ENCODE peak calls at places on chromosomes 5 and 9, in four cellular contexts. T is pancreas, C is lung, K is A549. L is an unnamed sample.
A peak's percentile ranks its signal among the peaks of the same experiment; 100 is the strongest.

GRCh38 chr5:67066815-67067214 is 129.8 kb downstream of the CD180 start:
- DNase-seq in T (no peak), C (no peak), K (no peak), L (no peak)

GRCh38 chr5:156149203-156149602 is 177.8 kb upstream of the SGCD start:
- DNase-seq in T (no peak), C (no peak), K (no peak), L (no peak)

GRCh38 chr9:96048116-96048953 is 172.8 kb downstream of the ERCC6L2 start:
- DNase-seq in T (peak; percentile 52), C (no peak), K (no peak), L (no peak)

GRCh38 chr5:1343931-1344901 is 683 bp downstream of the CLPTM1L start:
- DNase-seq in T (peak; percentile 38), C (no peak), K (no peak), L (no peak)

GRCh38 chr5:170491479-170491878 is 12.3 kb upstream of the KCNIP1 start:
- DNase-seq in T (no peak), C (no peak), K (no peak), L (no peak)

GRCh38 chr5:180555168-180555921 is 36.0 kb downstream of the SCGB3A1 start:
- DNase-seq in T (no peak), C (no peak), K (peak; percentile 28), L (no peak)

GRCh38 chr5:10538103-10538788 is 25.6 kb upstream of the ANKRD33B start:
- DNase-seq in T (no peak), C (no peak), K (no peak), L (no peak)

GRCh38 chr5:72046106-72046505 is 61.2 kb upstream of the MAP1B start:
- DNase-seq in T (no peak), C (no peak), K (no peak), L (no peak)

GRCh38 chr5:18961234-18961633 is 1026.8 kb downstream of the CDH18 start:
- DNase-seq in T (no peak), C (no peak), K (no peak), L (no peak)

GRCh38 chr9:89684218-89684617 is 79.4 kb downstream of the GADD45G start:
- DNase-seq in T (no peak), C (no peak), K (no peak), L (no peak)

GRCh38 chr9:105053209-105053652 is 125.3 kb upstream of the ABCA1 start:
- DNase-seq in T (peak; percentile 46), C (peak; percentile 36), K (no peak), L (peak; percentile 22)

GRCh38 chr5:33675958-33676464 is 215.8 kb downstream of the ADAMTS12 start:
- DNase-seq in T (no peak), C (no peak), K (no peak), L (no peak)
- H3K4me3 ChIP-seq in T (no peak overlapping the region), C (no peak overlapping the region), K (no peak overlapping the region), L (no peak overlapping the region)

DNA sequence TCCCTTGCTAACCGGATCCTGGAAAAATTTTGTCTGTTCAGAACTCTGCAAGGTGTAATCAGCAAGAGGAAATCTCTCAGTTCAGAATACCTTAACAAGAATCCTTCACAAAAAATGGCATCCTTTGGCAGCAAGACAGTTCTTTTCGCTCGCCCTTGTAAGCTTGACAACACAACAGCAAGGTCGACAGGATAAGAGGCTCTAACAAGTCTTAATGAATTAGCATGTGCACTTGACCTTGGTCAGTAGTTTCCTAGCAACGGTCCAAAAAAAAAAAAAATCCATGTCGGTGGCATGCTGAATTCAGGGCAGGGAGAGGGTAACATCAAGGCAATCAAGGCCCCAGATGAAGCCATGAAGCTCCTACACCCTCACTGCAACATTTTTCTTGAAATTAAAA is 172.8 kb downstream of the APBA1 start:
- DNase-seq in T (no peak), C (no peak), K (no peak), L (no peak)
- H3K27ac ChIP-seq in T (no peak overlapping the region), C (no peak overlapping the region), K (no peak overlapping the region), L (no peak overlapping the region)

GRCh38 chr5:172049226-172049796 is 42.9 kb upstream of the FBXW11 start:
- DNase-seq in T (no peak), C (no peak), K (no peak), L (no peak)
- TF ChIP-seq CTCF in T (no peak), C (no peak), K (no peak), L (no peak)

DNA sequence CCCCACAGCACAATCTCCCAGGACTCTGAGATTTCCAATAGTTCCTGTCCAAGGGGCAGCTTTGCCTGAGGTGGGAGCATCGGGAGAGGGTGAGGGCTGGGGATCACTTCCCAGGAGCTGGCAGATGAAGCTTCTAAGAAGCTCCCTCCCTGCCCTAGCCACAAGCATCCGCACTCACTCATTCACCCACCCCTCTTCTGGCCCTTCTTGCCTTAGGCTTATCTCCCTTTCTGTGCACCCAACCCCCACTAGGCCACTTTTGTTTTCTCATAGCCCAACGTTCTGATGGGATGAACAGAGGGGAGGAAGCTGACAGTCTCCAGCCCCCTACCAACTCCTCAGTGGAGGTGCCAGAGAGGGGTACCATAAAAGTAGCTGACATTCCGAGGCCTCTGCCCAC is 3.7 kb upstream of the PCDH1 start:
- DNase-seq in T (no peak), C (no peak), K (no peak), L (no peak)
- H3K4me3 ChIP-seq in T (no peak overlapping the region), C (no peak overlapping the region), K (no peak overlapping the region), L (no peak overlapping the region)

DNA sequence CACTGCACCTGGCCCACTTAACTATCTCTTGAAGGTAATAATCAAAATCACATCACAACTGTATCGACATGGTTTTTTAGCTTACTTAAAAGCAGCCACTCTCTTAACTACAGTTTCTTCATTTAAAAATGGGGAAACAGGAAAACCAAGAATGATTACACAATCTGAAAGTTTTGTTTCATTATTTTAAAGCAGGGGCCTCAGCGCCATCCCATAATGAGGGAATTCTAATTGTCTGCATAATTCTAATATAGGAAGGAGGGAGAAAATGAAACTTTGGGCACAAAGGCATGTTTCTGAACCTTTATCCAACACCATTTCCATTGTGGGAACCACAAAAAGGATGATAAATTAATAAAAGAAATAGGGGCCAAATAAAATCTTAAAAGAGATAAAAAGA is 7.6 kb downstream of the HACD4 start:
- DNase-seq in T (no peak), C (no peak), K (no peak), L (no peak)
- H3K27ac ChIP-seq in T (no peak overlapping the region), C (no peak overlapping the region), K (no peak overlapping the region), L (no peak overlapping the region)

DNA sequence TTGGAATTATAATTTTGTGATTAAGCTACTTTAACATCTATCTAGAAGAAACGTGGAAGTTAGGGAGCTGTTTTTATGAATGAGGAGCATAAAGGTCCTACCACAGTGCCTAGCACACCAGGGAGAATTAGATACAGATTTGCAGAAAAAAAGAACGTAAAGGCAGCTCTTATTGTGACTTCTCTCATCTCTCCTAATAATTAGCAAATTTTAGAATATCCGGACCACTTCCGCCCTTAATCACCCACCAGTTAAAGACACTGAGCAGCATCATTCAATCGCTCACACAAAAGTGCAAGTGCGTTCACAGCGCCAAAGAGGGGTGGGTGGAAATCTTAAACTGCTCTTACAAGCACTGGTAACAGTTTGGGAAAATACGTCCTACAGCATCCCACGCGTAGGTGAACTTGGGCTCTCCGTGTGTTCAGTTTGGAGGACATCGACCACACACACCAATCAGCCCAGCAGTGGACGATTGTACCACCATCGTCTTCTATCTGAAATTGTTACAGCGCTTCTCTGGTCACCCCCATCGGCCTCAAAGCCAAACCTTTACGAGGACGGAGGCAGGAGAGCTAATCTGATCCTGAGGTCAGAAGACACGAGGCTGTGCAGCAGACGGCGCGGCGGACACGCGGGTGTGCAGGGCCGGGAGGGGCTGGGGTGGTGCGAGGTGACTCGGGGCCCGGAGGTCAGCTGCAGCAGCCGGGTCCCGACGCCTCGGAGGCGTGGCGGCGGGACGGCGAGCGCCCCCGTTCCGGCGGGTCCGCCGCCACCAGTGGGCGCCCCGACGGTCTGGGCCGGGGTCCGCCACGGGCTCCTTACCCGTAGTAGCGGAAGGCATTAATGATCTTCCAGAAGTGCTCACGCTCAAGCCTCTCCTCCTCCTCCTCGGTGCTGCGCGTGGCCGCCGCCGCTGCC is 646 bp downstream of the CARNMT1 start:
- DNase-seq in T (peak; percentile 71), C (peak; percentile 68), K (peak; percentile 58), L (peak; percentile 81)
- TF ChIP-seq CTCF in T (no peak), C (no peak), K (no peak), L (peak; percentile 19)

DNA sequence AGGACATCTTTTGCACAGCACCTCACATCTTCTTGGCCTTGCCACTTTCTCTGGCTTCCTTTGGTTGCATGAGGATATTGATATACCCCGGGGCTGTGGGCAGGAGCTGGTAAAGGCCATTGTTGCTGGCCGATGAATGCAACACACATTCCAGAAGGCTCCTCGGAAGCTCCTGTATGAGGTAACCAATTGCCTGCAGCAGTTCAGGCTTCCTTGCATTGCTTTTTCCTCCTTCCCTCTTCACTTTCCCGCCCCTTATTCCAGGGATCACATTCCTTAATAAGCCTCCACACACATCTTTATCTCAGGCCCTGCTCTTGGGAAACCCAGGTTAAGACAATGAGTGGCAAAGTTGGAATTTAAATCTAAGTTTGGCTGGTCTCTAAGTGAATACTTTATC is 505.4 kb upstream of the CLINT1 start:
- DNase-seq in T (no peak), C (no peak), K (no peak), L (no peak)
- H3K4me3 ChIP-seq in T (no peak overlapping the region), C (no peak overlapping the region), K (no peak overlapping the region), L (no peak overlapping the region)

GRCh38 chr5:140341591-140341990 is 4.8 kb downstream of the HBEGF start:
- DNase-seq in T (no peak), C (no peak), K (no peak), L (peak; percentile 84)

GRCh38 chr5:140340605-140341004 is 5.8 kb downstream of the HBEGF start:
- DNase-seq in T (no peak), C (no peak), K (no peak), L (no peak)

GRCh38 chr5:140342896-140343295 is 3.5 kb downstream of the HBEGF start:
- DNase-seq in T (no peak), C (no peak), K (no peak), L (no peak)

GRCh38 chr5:140344683-140345423 is 1.6 kb downstream of the HBEGF start:
- DNase-seq in T (peak; percentile 50), C (no peak), K (peak; percentile 61), L (no peak)

DNA sequence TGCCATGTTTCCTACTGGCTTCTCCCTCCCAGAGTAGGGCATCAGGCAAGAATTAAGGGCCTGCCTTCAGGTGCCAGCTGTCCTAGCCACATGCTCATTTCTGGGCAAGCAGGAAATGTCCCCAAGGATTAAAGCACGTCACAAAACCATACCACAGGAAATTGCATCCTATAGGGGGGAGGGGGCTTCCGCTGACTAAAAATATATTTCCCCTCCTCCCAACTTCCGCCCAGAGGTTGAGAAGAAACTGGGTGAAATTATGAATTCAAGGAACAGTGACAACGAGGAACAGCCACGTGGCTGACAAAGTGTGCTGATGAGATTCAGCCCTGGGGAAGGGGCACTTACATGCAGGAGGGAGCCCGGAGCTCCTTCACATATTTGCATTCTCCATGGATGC is 4.1 kb downstream of the HBEGF start:
- DNase-seq in T (no peak), C (no peak), K (no peak), L (no peak)
- H3K27ac ChIP-seq in T (no peak overlapping the region), C (peak overlapping the region; percentile 54), K (no peak overlapping the region), L (peak overlapping the region; percentile 80)

GRCh38 chr9:129613520-129614175 is 7.3 kb downstream of the C9orf50 start:
- DNase-seq in T (no peak), C (no peak), K (no peak), L (no peak)

GRCh38 chr9:129611302-129611800 is 9.6 kb downstream of the C9orf50 start:
- DNase-seq in T (no peak), C (no peak), K (no peak), L (no peak)

GRCh38 chr9:129612815-129613519 is 7.9 kb downstream of the C9orf50 start:
- DNase-seq in T (no peak), C (no peak), K (no peak), L (peak; percentile 72)

GRCh38 chr9:129610473-129611301 is 10.2 kb downstream of the C9orf50 start:
- DNase-seq in T (peak; percentile 85), C (peak; percentile 77), K (peak; percentile 88), L (peak; percentile 89)

GRCh38 chr9:129612123-129612522 is 8.8 kb downstream of the C9orf50 start:
- DNase-seq in T (no peak), C (no peak), K (no peak), L (peak; percentile 73)
- TF ChIP-seq CTCF in T (no peak), C (no peak), K (no peak), L (no peak)

L was measured in coronary artery.